ENCODE peak calls at places on chromosomes 6 and 20, in eight cellular contexts. V, U, Z, P, J, R, A and E are unnamed samples.
A peak's percentile ranks its signal among the peaks of the same experiment; 100 is the strongest.

GRCh38 chr6:168413856-168414255 is 27.1 kb upstream of the SMOC2 start:
- DNase-seq in V (no peak), U (no peak), Z (no peak), P (no peak), J (no peak), R (no peak), A (no peak), E (no peak)

GRCh38 chr20:39282619-39283092 is 320.5 kb downstream of the DHX35 start:
- DNase-seq in V (no peak), U (no peak), Z (no peak), P (peak; percentile 73), J (no peak), R (no peak), A (no peak), E (no peak)

GRCh38 chr20:63319164-63320040 is 26.4 kb downstream of the COL20A1 start:
- DNase-seq in V (no peak), U (no peak), Z (no peak), P (no peak), J (no peak), R (no peak), A (no peak), E (no peak)

GRCh38 chr6:1267057-1267732 is 44.7 kb upstream of the FOXQ1 start:
- DNase-seq in V (no peak), U (no peak), Z (peak; percentile 43), P (no peak), J (no peak), R (peak; percentile 36), A (no peak), E (no peak)

GRCh38 chr6:132728616-132729015 is 14.8 kb upstream of the VNN1 start:
- DNase-seq in V (no peak), U (no peak), Z (no peak), P (peak; percentile 16), J (no peak), R (no peak), A (no peak), E (no peak)

GRCh38 chr6:125220712-125221111 is 67.1 kb downstream of the TPD52L1 start:
- DNase-seq in V (no peak), U (no peak), Z (no peak), P (no peak), J (no peak), R (no peak), A (peak; percentile 36), E (peak; percentile 23)

GRCh38 chr6:45478235-45478634 is 100.5 kb upstream of the SUPT3H start:
- DNase-seq in V (no peak), U (no peak), Z (peak; percentile 51), P (no peak), J (no peak), R (peak; percentile 57), A (no peak), E (no peak)

GRCh38 chr6:11632231-11632630 is 94.7 kb downstream of the TMEM170B start:
- DNase-seq in V (no peak), U (no peak), Z (no peak), P (no peak), J (peak; percentile 40), R (no peak), A (no peak), E (peak; percentile 48)

GRCh38 chr6:157050537-157051280 is 272.6 kb downstream of the TMEM242 start:
- DNase-seq in V (no peak), U (no peak), Z (no peak), P (no peak), J (no peak), R (no peak), A (no peak), E (no peak)

GRCh38 chr20:7358670-7359069 is 581.6 kb downstream of the HAO1 start:
- DNase-seq in V (no peak), U (no peak), Z (no peak), P (peak; percentile 23), J (no peak), R (no peak), A (no peak), E (no peak)

GRCh38 chr6:46655803-46656202 is 3.0 kb downstream of the SLC25A27 start:
- DNase-seq in V (no peak), U (no peak), Z (peak; percentile 8), P (peak; percentile 78), J (peak; percentile 21), R (no peak), A (no peak), E (peak; percentile 34)

GRCh38 chr20:33896509-33896908 is 85.4 kb downstream of the CHMP4B start:
- DNase-seq in V (no peak), U (peak; percentile 58), Z (peak; percentile 76), P (no peak), J (no peak), R (peak; percentile 62), A (no peak), E (no peak)

GRCh38 chr6:46410330-46410953 is 80.8 kb downstream of the RCAN2 start:
- DNase-seq in V (peak; percentile 75), U (peak; percentile 47), Z (peak; percentile 77), P (no peak), J (no peak), R (peak; percentile 47), A (no peak), E (peak; percentile 36)

GRCh38 chr6:168968801-168969200 is 284.8 kb downstream of the THBS2 start:
- DNase-seq in V (no peak), U (no peak), Z (no peak), P (no peak), J (no peak), R (no peak), A (no peak), E (no peak)

GRCh38 chr6:16948376-16948775 is 153.5 kb upstream of the STMND1 start:
- DNase-seq in V (no peak), U (no peak), Z (peak; percentile 64), P (no peak), J (no peak), R (peak; percentile 23), A (no peak), E (no peak)

GRCh38 chr6:165641672-165642156 is 21.3 kb downstream of the PDE10A start:
- DNase-seq in V (no peak), U (no peak), Z (no peak), P (no peak), J (no peak), R (no peak), A (no peak), E (no peak)

GRCh38 chr20:3784226-3784853 is 2.2 kb downstream of the CENPB start:
- DNase-seq in V (no peak), U (no peak), Z (no peak), P (no peak), J (no peak), R (no peak), A (no peak), E (no peak)

GRCh38 chr6:40485300-40485699 is 101.9 kb downstream of the LRFN2 start:
- DNase-seq in V (no peak), U (no peak), Z (no peak), P (no peak), J (no peak), R (no peak), A (no peak), E (no peak)

GRCh38 chr6:114290864-114291263 is 52.0 kb downstream of the HS3ST5 start:
- DNase-seq in V (no peak), U (no peak), Z (no peak), P (no peak), J (no peak), R (no peak), A (no peak), E (no peak)

GRCh38 chr6:133502451-133503259 is 261.5 kb downstream of the EYA4 start:
- DNase-seq in V (no peak), U (no peak), Z (peak; percentile 97), P (no peak), J (no peak), R (peak; percentile 96), A (no peak), E (no peak)

GRCh38 chr6:76886900-76887299 is 576.4 kb downstream of the HTR1B start:
- DNase-seq in V (no peak), U (peak; percentile 34), Z (no peak), P (no peak), J (no peak), R (no peak), A (no peak), E (no peak)

DNA sequence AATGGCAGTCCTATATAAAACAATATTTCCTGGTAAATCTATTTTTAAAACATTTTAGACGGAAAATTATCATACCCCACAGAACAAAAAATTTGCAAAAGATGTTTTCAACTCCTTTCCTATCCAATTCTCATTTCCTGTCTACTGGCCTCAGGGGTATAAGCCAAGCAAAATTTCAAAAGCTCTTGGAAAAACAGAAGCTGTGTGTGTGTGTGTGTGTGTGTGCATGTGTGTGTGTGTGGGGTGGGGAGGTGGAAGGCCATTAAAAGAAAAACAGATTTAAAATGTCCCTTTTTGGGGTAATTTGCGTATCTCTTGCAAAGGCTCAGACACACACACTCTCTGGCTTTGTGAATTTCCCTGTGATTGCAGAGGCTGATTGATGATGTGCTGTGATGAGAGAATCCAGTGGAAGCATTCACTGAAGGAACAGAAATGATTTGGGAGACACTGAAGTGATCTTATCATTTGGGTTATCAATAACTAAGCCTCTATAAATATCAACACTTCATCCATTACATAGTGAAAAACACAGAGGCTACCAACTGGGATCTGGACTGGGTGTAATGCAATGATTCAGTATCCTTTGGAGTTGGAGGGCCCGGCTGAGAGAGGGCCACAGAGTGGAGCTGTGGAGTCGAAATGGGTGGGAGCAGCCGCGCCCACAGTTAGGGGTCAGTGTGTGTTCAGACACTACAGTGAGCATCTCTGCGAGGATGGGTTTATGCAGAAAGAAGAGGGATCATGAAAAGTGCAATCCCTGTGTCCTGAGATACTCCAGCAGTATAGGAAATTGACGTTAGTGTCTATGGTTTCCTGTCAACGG is 106.8 kb upstream of the PREP start:
- DNase-seq in V (no peak), U (no peak), Z (peak; percentile 64), P (peak; percentile 41), J (no peak), R (no peak), A (no peak), E (no peak)
- TF ChIP-seq CTCF in V (no peak), U (no peak), Z (peak; percentile 75), P (no peak), J (no peak), R (peak; percentile 36), A (no peak), E (no peak)

GRCh38 chr20:52379723-52380336 is 188.3 kb upstream of the ZFP64 start:
- DNase-seq in V (peak; percentile 27), U (peak; percentile 58), Z (peak; percentile 51), P (peak; percentile 57), J (peak; percentile 55), R (peak; percentile 3), A (no peak), E (peak; percentile 43)
- TF ChIP-seq CTCF in V (peak; percentile 70), U (peak; percentile 76), Z (peak; percentile 98), P (peak; percentile 88), J (peak; percentile 91), R (peak; percentile 90), A (peak; percentile 52), E (peak; percentile 91)

DNA sequence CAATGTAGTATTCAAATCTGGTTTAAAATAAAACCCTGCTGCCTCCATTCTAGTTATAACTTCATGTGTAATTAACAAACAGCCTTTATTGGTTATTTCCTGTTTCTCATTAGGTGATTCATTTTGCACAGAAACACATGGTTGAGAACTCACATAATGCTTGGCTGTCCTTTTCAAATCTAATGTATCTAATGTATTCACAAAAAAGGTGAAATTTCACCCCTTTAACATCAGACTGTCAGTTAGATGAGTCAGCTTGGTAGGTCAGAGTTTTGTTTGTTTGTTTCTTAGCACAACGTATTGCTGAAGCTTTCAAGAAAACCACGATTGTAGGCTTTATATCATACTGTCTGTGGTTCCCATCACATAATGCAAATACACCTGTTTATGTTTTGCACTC is 78.7 kb upstream of the TMEM30A start:
- DNase-seq in V (no peak), U (no peak), Z (peak; percentile 12), P (no peak), J (no peak), R (no peak), A (no peak), E (no peak)
- TF ChIP-seq CTCF in V (no peak), U (no peak), Z (no peak), P (no peak), J (no peak), R (no peak), A (no peak), E (no peak)

GRCh38 chr6:92810913-92811312 is 608.4 kb downstream of the EPHA7 start:
- DNase-seq in V (peak; percentile 42), U (peak; percentile 22), Z (peak; percentile 65), P (peak; percentile 69), J (no peak), R (peak; percentile 52), A (no peak), E (no peak)
- TF ChIP-seq CTCF in V (peak; percentile 39), U (peak; percentile 29), Z (peak; percentile 86), P (peak; percentile 65), J (no peak), R (peak; percentile 79), A (peak; percentile 39), E (peak; percentile 18)